ENCODE peak calls at places on chromosomes 5 and 9, in eight cellular contexts. A, F, X, W, Y, C, S and P are unnamed samples.

GRCh38 chr9:31135567-31135966 is 1248.9 kb upstream of the ACO1 start:
- DNase-seq in A (no peak), F (no peak), X (no peak), W (no peak), Y (no peak), C (no peak), S (no peak), P (no peak)

GRCh38 chr9:36827593-36827992 is 206.5 kb downstream of the PAX5 start:
- DNase-seq in A (no peak), F (no peak), X (no peak), W (no peak), Y (no peak), C (no peak), S (no peak), P (no peak)

GRCh38 chr5:133354323-133355161 is 257.8 kb downstream of the FSTL4 start:
- DNase-seq in A (no peak), F (no peak), X (no peak), W (no peak), Y (no peak), C (no peak), S (no peak), P (no peak)

GRCh38 chr5:111463304-111463703 is 49.0 kb downstream of the STARD4 start:
- DNase-seq in A (no peak), F (no peak), X (no peak), W (no peak), Y (no peak), C (no peak), S (no peak), P (no peak)

GRCh38 chr9:97387936-97388684 is 23.8 kb upstream of the TDRD7 start:
- DNase-seq in A (no peak), F (no peak), X (no peak), W (no peak), Y (no peak), C (no peak), S (no peak), P (no peak)

GRCh38 chr9:127308559-127309429 is 44.2 kb downstream of the GARNL3 start:
- DNase-seq in A (no peak), F (no peak), X (no peak), W (no peak), Y (no peak), C (no peak), S (no peak), P (no peak)

GRCh38 chr9:101418518-101419111 is 17.0 kb downstream of the ALDOB start:
- DNase-seq in A (no peak), F (no peak), X (no peak), W (no peak), Y (no peak), C (no peak), S (no peak), P (no peak)

GRCh38 chr5:160685219-160685618 is 166.8 kb downstream of the ATP10B start:
- DNase-seq in A (no peak), F (no peak), X (no peak), W (no peak), Y (no peak), C (no peak), S (no peak), P (no peak)

GRCh38 chr5:38827525-38827924 is 18.3 kb upstream of the OSMR start:
- DNase-seq in A (no peak), F (no peak), X (no peak), W (no peak), Y (no peak), C (no peak), S (no peak), P (no peak)

GRCh38 chr9:655875-656274 is 185.6 kb upstream of the DMRT1 start:
- DNase-seq in A (no peak), F (no peak), X (no peak), W (no peak), Y (no peak), C (peak; percentile 74), S (no peak), P (no peak)

GRCh38 chr5:137141779-137142178 is 357.3 kb downstream of the SPOCK1 start:
- DNase-seq in A (no peak), F (no peak), X (no peak), W (peak; percentile 5), Y (no peak), C (no peak), S (no peak), P (no peak)

GRCh38 chr9:69085523-69086283 is 50.2 kb downstream of the FXN start:
- DNase-seq in A (no peak), F (no peak), X (no peak), W (no peak), Y (no peak), C (no peak), S (no peak), P (peak; percentile 40)

GRCh38 chr5:3954189-3954588 is 358.6 kb downstream of the IRX1 start:
- DNase-seq in A (no peak), F (no peak), X (no peak), W (no peak), Y (no peak), C (no peak), S (no peak), P (no peak)

GRCh38 chr5:128536229-128536860 is 1.7 kb downstream of the FBN2 start:
- DNase-seq in A (no peak), F (no peak), X (no peak), W (no peak), Y (no peak), C (no peak), S (no peak), P (peak; percentile 14)

GRCh38 chr5:116574682-116575634 is at the start of gene SEMA6A:
- DNase-seq in A (no peak), F (no peak), X (peak; percentile 90), W (peak; percentile 84), Y (no peak), C (peak; percentile 83), S (peak; percentile 48), P (peak; percentile 91)

GRCh38 chr9:80550181-80550580 is 978.4 kb downstream of the TLE4 start:
- DNase-seq in A (no peak), F (no peak), X (no peak), W (no peak), Y (no peak), C (no peak), S (no peak), P (no peak)

GRCh38 chr5:53923969-53924876 is 363.8 kb downstream of the NDUFS4 start:
- DNase-seq in A (no peak), F (no peak), X (no peak), W (no peak), Y (no peak), C (no peak), S (no peak), P (no peak)

GRCh38 chr5:31149072-31149471 is 44.4 kb upstream of the CDH6 start:
- DNase-seq in A (no peak), F (no peak), X (no peak), W (no peak), Y (no peak), C (no peak), S (no peak), P (no peak)

GRCh38 chr5:165622864-165623536 is 2117.6 kb downstream of the MAT2B start:
- DNase-seq in A (no peak), F (no peak), X (no peak), W (no peak), Y (no peak), C (no peak), S (no peak), P (no peak)

GRCh38 chr9:4662989-4663792 is 1.1 kb downstream of the PLPP6 start:
- DNase-seq in A (no peak), F (no peak), X (no peak), W (no peak), Y (no peak), C (no peak), S (no peak), P (no peak)

GRCh38 chr9:127913682-127914081 is 3.2 kb downstream of the ST6GALNAC4 start:
- DNase-seq in A (no peak), F (no peak), X (no peak), W (no peak), Y (no peak), C (no peak), S (no peak), P (no peak)

GRCh38 chr5:181138258-181138657 is 7.3 kb upstream of the OR2V1 start:
- DNase-seq in A (no peak), F (no peak), X (no peak), W (no peak), Y (no peak), C (no peak), S (no peak), P (no peak)

GRCh38 chr5:106639488-106639887 is 1031.2 kb downstream of the EFNA5 start:
- DNase-seq in A (no peak), F (no peak), X (no peak), W (no peak), Y (no peak), C (no peak), S (no peak), P (no peak)

GRCh38 chr5:159441441-159441840 is 111.2 kb upstream of the IL12B start:
- DNase-seq in A (no peak), F (no peak), X (no peak), W (no peak), Y (no peak), C (no peak), S (no peak), P (no peak)

GRCh38 chr5:104540448-104540847 is 977.9 kb upstream of the NUDT12 start:
- DNase-seq in A (no peak), F (no peak), X (no peak), W (peak; percentile 85), Y (no peak), C (no peak), S (no peak), P (peak; percentile 88)

GRCh38 chr9:105879181-105879580 is 184.8 kb downstream of the TMEM38B start:
- DNase-seq in A (no peak), F (no peak), X (no peak), W (no peak), Y (no peak), C (no peak), S (no peak), P (no peak)

GRCh38 chr5:157431544-157432200 is 28.3 kb upstream of the NIPAL4 start:
- DNase-seq in A (no peak), F (peak; percentile 3), X (no peak), W (peak; percentile 30), Y (no peak), C (no peak), S (no peak), P (peak; percentile 64)

GRCh38 chr9:33155393-33155792 is 11.7 kb downstream of the B4GALT1 start:
- DNase-seq in A (no peak), F (no peak), X (no peak), W (no peak), Y (no peak), C (no peak), S (no peak), P (no peak)

GRCh38 chr5:150121448-150122157 is 34.0 kb downstream of the PDGFRB start:
- DNase-seq in A (no peak), F (no peak), X (peak; percentile 21), W (no peak), Y (no peak), C (peak; percentile 16), S (no peak), P (no peak)

GRCh38 chr9:132295181-132295580 is 59.6 kb downstream of the SETX start:
- DNase-seq in A (no peak), F (no peak), X (no peak), W (no peak), Y (no peak), C (no peak), S (no peak), P (no peak)

GRCh38 chr5:140362311-140362710 is 2.3 kb downstream of the SLC4A9 start:
- DNase-seq in A (no peak), F (no peak), X (no peak), W (no peak), Y (no peak), C (no peak), S (no peak), P (no peak)

GRCh38 chr9:93678199-93679019 is 102.0 kb downstream of the PHF2 start:
- DNase-seq in A (no peak), F (no peak), X (peak; percentile 26), W (no peak), Y (peak; percentile 1), C (peak; percentile 15), S (no peak), P (no peak)